ENCODE peak calls at places on chromosomes 7 and 10, in ten cellular contexts. R is tibial nerve, O is cardiac muscle cell, F is thyroid gland, A is Karpas-422, S is adipocyte, V is spleen, E is astrocyte, B is SK-N-SH, P is H1. C is an unnamed sample.
A peak's percentile ranks its signal among the peaks of the same experiment; 100 is the strongest.

GRCh38 chr7:45689011-45689796 is 115.0 kb downstream of the ADCY1 start:
- DNase-seq in R (peak; percentile 2), O (peak; percentile 66), F (no peak), A (no peak), S (peak; percentile 32), V (peak; percentile 68), E (peak; percentile 89), B (no peak), P (no peak), C (no peak)

GRCh38 chr7:66731986-66732385 is 8.5 kb upstream of the RABGEF1 start:
- DNase-seq in R (no peak), O (no peak), F (no peak), A (no peak), S (no peak), V (no peak), E (no peak), B (peak; percentile 72), P (no peak), C (no peak)

GRCh38 chr10:103452714-103453230 is 602 bp upstream of the CALHM2 start:
- DNase-seq in R (no peak), O (no peak), F (no peak), A (no peak), S (no peak), V (no peak), E (no peak), B (no peak), P (no peak), C (no peak)

GRCh38 chr7:70700055-70700934 is 431.6 kb upstream of the GALNT17 start:
- DNase-seq in R (no peak), O (no peak), F (no peak), A (no peak), S (no peak), V (no peak), E (no peak), B (no peak), P (peak; percentile 71), C (no peak)

GRCh38 chr7:92025260-92025659 is 84.6 kb downstream of the AKAP9 start:
- DNase-seq in R (no peak), O (peak; percentile 46), F (no peak), A (no peak), S (peak; percentile 50), V (no peak), E (peak; percentile 87), B (no peak), P (no peak), C (no peak)

GRCh38 chr7:22563621-22564241 is 63.7 kb upstream of the STEAP1B start:
- DNase-seq in R (no peak), O (no peak), F (no peak), A (no peak), S (no peak), V (no peak), E (peak; percentile 62), B (no peak), P (no peak), C (no peak)

GRCh38 chr7:43727494-43727893 is 1.8 kb downstream of the COA1 start:
- DNase-seq in R (no peak), O (no peak), F (no peak), A (no peak), S (no peak), V (no peak), E (no peak), B (no peak), P (no peak), C (no peak)

GRCh38 chr7:112211348-112211907 is 4.9 kb downstream of the ZNF277 start:
- DNase-seq in R (no peak), O (peak; percentile 66), F (no peak), A (no peak), S (peak; percentile 59), V (no peak), E (no peak), B (no peak), P (no peak), C (no peak)

GRCh38 chr7:101986335-101986734 is 168.9 kb downstream of the CUX1 start:
- DNase-seq in R (no peak), O (peak; percentile 13), F (no peak), A (peak; percentile 55), S (peak; percentile 41), V (no peak), E (peak; percentile 30), B (no peak), P (no peak), C (no peak)
- H3K4me3 ChIP-seq in R (no peak overlapping the region), O (no peak overlapping the region), F (no peak overlapping the region), A (peak overlapping the region; percentile 23), S (no peak overlapping the region), V (no peak overlapping the region), E (no peak overlapping the region), B (no peak overlapping the region), P (no peak overlapping the region), C (no peak overlapping the region)

DNA sequence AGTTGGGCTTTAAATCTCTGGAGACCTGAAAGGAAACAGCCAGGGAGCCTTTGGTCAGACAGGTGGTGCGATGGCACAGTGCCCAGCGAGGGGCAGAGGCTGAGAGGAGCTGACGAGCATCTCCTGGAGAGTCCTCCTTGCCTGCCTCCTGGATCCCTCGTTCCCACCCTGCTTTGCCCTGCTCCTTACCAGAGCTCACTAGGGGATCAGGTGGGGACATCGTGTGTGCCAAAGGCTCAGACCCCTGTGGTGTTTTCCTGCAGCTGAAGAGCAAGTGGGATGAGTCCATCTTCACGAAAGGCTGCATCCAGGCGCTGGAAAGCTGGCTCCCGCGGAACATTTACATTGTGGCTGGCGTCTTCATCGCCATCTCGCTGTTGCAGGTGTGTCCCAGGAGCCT is 21.8 kb upstream of the SH2D4B start:
- DNase-seq in R (no peak), O (no peak), F (no peak), A (no peak), S (no peak), V (peak; percentile 60), E (no peak), B (no peak), P (no peak), C (no peak)
- H3K36me3 ChIP-seq in R (peaks cover 10% of the 10 kb centered on the region), O (peaks cover 32% of the 10 kb centered on the region), F (peaks cover 60% of the 10 kb centered on the region), A (no peaks in the 10 kb centered on the region), S (peaks cover 100% of the 10 kb centered on the region), V (peaks cover 100% of the 10 kb centered on the region), E (peaks cover 57% of the 10 kb centered on the region), B (peaks cover 68% of the 10 kb centered on the region), P (peaks cover 36% of the 10 kb centered on the region), C (peaks cover 19% of the 10 kb centered on the region)

GRCh38 chr10:132037676-132037975 is 28.1 kb upstream of the JAKMIP3 start:
- DNase-seq in R (no peak), O (no peak), F (no peak), A (no peak), S (no peak), V (no peak), E (no peak), B (no peak), P (peak; percentile 21), C (no peak)

GRCh38 chr10:132036887-132037675 is 28.7 kb upstream of the JAKMIP3 start:
- DNase-seq in R (no peak), O (no peak), F (peak; percentile 24), A (no peak), S (no peak), V (peak; percentile 36), E (peak; percentile 6), B (no peak), P (peak; percentile 27), C (peak; percentile 44)

GRCh38 chr10:132033632-132034031 is 32.1 kb upstream of the JAKMIP3 start:
- DNase-seq in R (no peak), O (no peak), F (no peak), A (no peak), S (no peak), V (peak; percentile 23), E (no peak), B (no peak), P (no peak), C (no peak)

GRCh38 chr10:132036153-132036886 is 29.4 kb upstream of the JAKMIP3 start:
- DNase-seq in R (no peak), O (peak; percentile 45), F (peak; percentile 32), A (no peak), S (peak; percentile 52), V (peak; percentile 70), E (no peak), B (peak; percentile 85), P (peak; percentile 9), C (no peak)

GRCh38 chr10:132035476-132035875 is 30.3 kb upstream of the JAKMIP3 start:
- DNase-seq in R (no peak), O (no peak), F (no peak), A (no peak), S (no peak), V (peak; percentile 15), E (no peak), B (no peak), P (no peak), C (no peak)
- H3K9me3 ChIP-seq in R (no peaks in the 10 kb centered on the region), O (no peaks in the 10 kb centered on the region), F (no peaks in the 10 kb centered on the region), A (no peaks in the 10 kb centered on the region), S (no peaks in the 10 kb centered on the region), V (no peaks in the 10 kb centered on the region), E (no peaks in the 10 kb centered on the region), B (no peaks in the 10 kb centered on the region), P (peaks cover 2% of the 10 kb centered on the region), C (no peaks in the 10 kb centered on the region)

GRCh38 chr7:100169147-100169850 is 882 bp upstream of the GAL3ST4 start:
- DNase-seq in R (no peak), O (no peak), F (no peak), A (no peak), S (no peak), V (peak; percentile 60), E (no peak), B (peak; percentile 32), P (no peak), C (no peak)

GRCh38 chr7:100167912-100168323 is 499 bp downstream of the GAL3ST4 start:
- DNase-seq in R (no peak), O (peak; percentile 18), F (no peak), A (no peak), S (peak; percentile 37), V (peak; percentile 52), E (no peak), B (peak; percentile 69), P (no peak), C (no peak)

GRCh38 chr7:100170111-100170897 is 1.9 kb upstream of the GAL3ST4 start:
- DNase-seq in R (no peak), O (no peak), F (no peak), A (no peak), S (no peak), V (peak; percentile 69), E (no peak), B (peak; percentile 31), P (no peak), C (no peak)

GRCh38 chr7:100166317-100166940 is 2.0 kb downstream of the GAL3ST4 start:
- DNase-seq in R (no peak), O (no peak), F (no peak), A (no peak), S (no peak), V (no peak), E (no peak), B (peak; percentile 21), P (no peak), C (no peak)

GRCh38 chr7:100166966-100167911 is 1.2 kb downstream of the GAL3ST4 start:
- DNase-seq in R (no peak), O (no peak), F (no peak), A (no peak), S (no peak), V (peak; percentile 56), E (no peak), B (peak; percentile 70), P (no peak), C (no peak)
- H3K4me3 ChIP-seq in R (no peak overlapping the region), O (peak overlapping the region; percentile 5), F (no peak overlapping the region), A (no peak overlapping the region), S (peak overlapping the region; percentile 76), V (no peak overlapping the region), E (peak overlapping the region; percentile 61), B (peak overlapping the region; percentile 41), P (peak overlapping the region; percentile 77), C (no peak overlapping the region)

GRCh38 chr10:48400850-48401220 is 94.4 kb downstream of the MAPK8 start:
- DNase-seq in R (no peak), O (no peak), F (no peak), A (no peak), S (peak; percentile 33), V (no peak), E (no peak), B (no peak), P (no peak), C (no peak)
- H3K36me3 ChIP-seq in R (no peaks in the 10 kb centered on the region), O (no peaks in the 10 kb centered on the region), F (no peaks in the 10 kb centered on the region), A (no peaks in the 10 kb centered on the region), S (no peaks in the 10 kb centered on the region), V (peaks cover 12% of the 10 kb centered on the region), E (no peaks in the 10 kb centered on the region), B (peaks cover 5% of the 10 kb centered on the region), P (no peaks in the 10 kb centered on the region), C (no peaks in the 10 kb centered on the region)